ENCODE peak calls at places on chromosomes 4 and X, in seven cellular contexts. Q, O, V, I, W, F and M are unnamed samples. For H3K79me1, the result is how much of the 10 kb centered on the place peaks cover.

GRCh38 chr4:184472540-184473264 is 1.6 kb downstream of the IRF2 start:
- DNase-seq in Q (peak), O (peak), V (peak), I (peak), W (peak), F (no peak), M (peak)

GRCh38 chrX:71659342-71659741 is 8.0 kb upstream of the LOC101059915 start:
- DNase-seq in Q (no peak), O (no peak), V (no peak), I (no peak), W (no peak), F (no peak), M (no peak)

GRCh38 chr4:156536661-156537060 is 434.9 kb downstream of the PDGFC start:
- DNase-seq in Q (peak), O (peak), V (no peak), I (no peak), W (peak), F (no peak), M (no peak)

GRCh38 chrX:44975666-44976263 is 102.8 kb downstream of the KDM6A start:
- DNase-seq in Q (peak), O (no peak), V (no peak), I (no peak), W (no peak), F (no peak), M (no peak)

GRCh38 chr4:11281720-11282119 is 147.0 kb downstream of the HS3ST1 start:
- DNase-seq in Q (no peak), O (no peak), V (no peak), I (no peak), W (no peak), F (no peak), M (no peak)

GRCh38 chr4:168623484-168623883 is 126.6 kb downstream of the PALLD start:
- DNase-seq in Q (no peak), O (no peak), V (no peak), I (no peak), W (no peak), F (no peak), M (no peak)

GRCh38 chrX:39577976-39578962 is 519.5 kb downstream of the BCOR start:
- DNase-seq in Q (no peak), O (no peak), V (no peak), I (peak), W (no peak), F (no peak), M (no peak)

GRCh38 chr4:169823685-169824084 is 65.9 kb upstream of the HPF1 start:
- DNase-seq in Q (peak), O (peak), V (peak), I (peak), W (peak), F (peak), M (peak)

GRCh38 chrX:79719568-79720231 is 294.9 kb upstream of the TBX22 start:
- DNase-seq in Q (no peak), O (no peak), V (no peak), I (no peak), W (no peak), F (no peak), M (no peak)

GRCh38 chrX:67545772-67546495 is 2.1 kb downstream of the AR start:
- DNase-seq in Q (no peak), O (peak), V (peak), I (peak), W (no peak), F (no peak), M (peak)

GRCh38 chrX:105821471-105822081 is 763 bp upstream of the NRK start:
- DNase-seq in Q (peak), O (peak), V (no peak), I (peak), W (peak), F (no peak), M (peak)

GRCh38 chr4:17587094-17587822 is 10.3 kb downstream of the LAP3 start:
- DNase-seq in Q (no peak), O (peak), V (no peak), I (no peak), W (no peak), F (no peak), M (no peak)

GRCh38 chr4:17584502-17585213 is 7.7 kb downstream of the LAP3 start:
- DNase-seq in Q (no peak), O (no peak), V (no peak), I (no peak), W (no peak), F (no peak), M (no peak)

GRCh38 chr4:17583944-17584343 is 6.9 kb downstream of the LAP3 start:
- DNase-seq in Q (no peak), O (no peak), V (no peak), I (no peak), W (no peak), F (no peak), M (no peak)

DNA sequence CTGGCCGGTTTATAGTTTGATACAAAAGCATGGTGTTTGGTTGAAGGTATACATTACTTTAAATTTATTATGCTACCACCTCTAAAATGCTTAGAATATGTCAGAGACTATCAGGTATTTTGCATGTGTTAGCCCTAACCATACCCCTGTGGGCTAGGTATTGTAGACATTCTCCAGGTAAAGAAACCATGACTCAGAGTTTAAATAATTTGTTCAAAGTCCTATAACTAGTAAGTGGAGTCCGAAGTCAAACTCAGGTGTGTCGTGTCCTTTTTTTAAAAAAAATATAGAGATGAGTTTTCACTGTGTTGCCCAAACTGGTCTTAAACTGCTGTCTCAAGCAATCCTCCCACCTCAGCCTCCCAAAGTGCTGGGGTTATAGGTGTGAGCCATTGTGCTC is 12.4 kb downstream of the LAP3 start:
- DNase-seq in Q (no peak), O (no peak), V (no peak), I (no peak), W (no peak), F (no peak), M (no peak)
- H3K79me1 ChIP-seq in Q (under half), O (under half), V (under half), I (under half), W (under half), F (under half), M (under half)

GRCh38 chr4:79652232-79652631 is 244.2 kb upstream of the GK2 start:
- DNase-seq in Q (peak), O (no peak), V (no peak), I (peak), W (peak), F (no peak), M (no peak)
- H3K79me1 ChIP-seq in Q (under half), O (under half), V (under half), I (under half), W (under half), F (under half), M (under half)

GRCh38 chr4:147547314-147548056 is 66.6 kb downstream of the EDNRA start:
- DNase-seq in Q (peak), O (no peak), V (no peak), I (peak), W (peak), F (no peak), M (no peak)

GRCh38 chr4:147543039-147543438 is 62.1 kb downstream of the EDNRA start:
- DNase-seq in Q (peak), O (no peak), V (no peak), I (peak), W (no peak), F (no peak), M (no peak)

GRCh38 chr4:147550626-147551250 is 66.5 kb upstream of the TMEM184C start:
- DNase-seq in Q (peak), O (no peak), V (no peak), I (peak), W (no peak), F (no peak), M (no peak)

GRCh38 chr4:147546341-147546740 is 65.4 kb downstream of the EDNRA start:
- DNase-seq in Q (peak), O (no peak), V (no peak), I (peak), W (peak), F (no peak), M (no peak)

DNA sequence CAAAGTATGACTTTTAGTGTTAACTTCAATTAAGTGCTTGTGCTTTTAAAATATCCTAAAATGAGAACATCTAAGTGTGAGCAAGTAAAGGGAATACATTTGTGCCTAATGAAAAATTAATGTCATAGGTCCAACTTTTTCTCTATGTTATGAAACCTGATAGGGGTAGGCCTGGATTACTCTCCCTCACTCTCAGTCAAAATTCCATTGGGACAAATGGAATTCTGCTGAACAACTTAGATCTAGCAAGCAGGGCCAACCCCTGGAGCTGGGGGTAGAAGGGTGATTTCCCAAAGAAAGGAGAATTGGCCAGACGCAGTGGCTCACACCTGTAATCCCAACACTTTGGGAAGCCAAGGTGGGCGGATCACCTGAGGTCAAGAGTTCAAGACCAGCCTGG is 67.4 kb downstream of the EDNRA start:
- DNase-seq in Q (peak), O (no peak), V (no peak), I (no peak), W (peak), F (no peak), M (no peak)
- H3K79me1 ChIP-seq in Q (under half), O (under half), V (under half), I (under half), W (under half), F (under half), M (under half)

GRCh38 chr4:137198791-137199190 is 333.5 kb downstream of the PCDH18 start:
- DNase-seq in Q (no peak), O (no peak), V (no peak), I (no peak), W (no peak), F (no peak), M (no peak)

GRCh38 chr4:137193564-137193963 is 338.7 kb downstream of the PCDH18 start:
- DNase-seq in Q (no peak), O (peak), V (no peak), I (no peak), W (no peak), F (no peak), M (no peak)
- H3K79me1 ChIP-seq in Q (under half), O (under half), V (under half), I (under half), W (under half), F (under half), M (under half)

GRCh38 chr4:99612281-99612680 is 37.7 kb downstream of the MTTP start:
- DNase-seq in Q (no peak), O (no peak), V (no peak), I (no peak), W (peak), F (no peak), M (no peak)

GRCh38 chr4:99610605-99611172 is 36.1 kb downstream of the MTTP start:
- DNase-seq in Q (no peak), O (no peak), V (no peak), I (no peak), W (no peak), F (no peak), M (no peak)

GRCh38 chr4:99614491-99614890 is 39.9 kb downstream of the MTTP start:
- DNase-seq in Q (no peak), O (peak), V (no peak), I (no peak), W (peak), F (no peak), M (no peak)

GRCh38 chr4:99615210-99615834 is 40.7 kb downstream of the MTTP start:
- DNase-seq in Q (no peak), O (no peak), V (no peak), I (no peak), W (no peak), F (no peak), M (no peak)

GRCh38 chr4:99612704-99613103 is 38.1 kb downstream of the MTTP start:
- DNase-seq in Q (no peak), O (no peak), V (no peak), I (no peak), W (no peak), F (no peak), M (no peak)
- H3K79me1 ChIP-seq in Q (under half), O (under half), V (under half), I (under half), W (under half), F (under half), M (under half)